ENCODE peak calls at places on chromosomes 12 and 14, in five cellular contexts. X is brain microvascular endothelial cell, G is pons, S is NCI-H187 treated with DMSO at 0.1 percent for 48 hours, C is EL. K is an unnamed sample.

GRCh38 chr12:58978717-58979116 is 58.4 kb upstream of the LRIG3 start:
- DNase-seq in X (no peak), G (no peak), S (no peak), C (no peak), K (no peak)

GRCh38 chr12:11510671-11511070 is 115.3 kb upstream of the PRB2 start:
- DNase-seq in X (peak), G (no peak), S (no peak), C (no peak), K (no peak)

GRCh38 chr12:96398422-96399080 is 1.7 kb downstream of the CDK17 start:
- DNase-seq in X (no peak), G (peak), S (no peak), C (peak), K (no peak)

GRCh38 chr14:71754422-71755095 is 177.7 kb upstream of the RGS6 start:
- DNase-seq in X (no peak), G (no peak), S (no peak), C (no peak), K (no peak)

GRCh38 chr12:3456809-3457208 is 34.2 kb upstream of the PRMT8 start:
- DNase-seq in X (no peak), G (peak), S (no peak), C (no peak), K (no peak)

GRCh38 chr14:36835145-36835544 is 173.5 kb downstream of the PAX9 start:
- DNase-seq in X (no peak), G (no peak), S (peak), C (no peak), K (no peak)

GRCh38 chr14:50772361-50772760 is 58.6 kb downstream of the NIN start:
- DNase-seq in X (peak), G (no peak), S (no peak), C (peak), K (peak)

GRCh38 chr14:52235434-52235833 is 32.1 kb upstream of the PTGDR start:
- DNase-seq in X (no peak), G (no peak), S (no peak), C (no peak), K (no peak)

GRCh38 chr14:92334050-92334449 is 11.1 kb downstream of the SLC24A4 start:
- DNase-seq in X (no peak), G (no peak), S (no peak), C (no peak), K (no peak)

GRCh38 chr12:570949-571794 is 92.1 kb downstream of the NINJ2 start:
- DNase-seq in X (no peak), G (no peak), S (no peak), C (peak), K (peak)

GRCh38 chr14:94079891-94080605 is 954 bp downstream of the DDX24 start:
- DNase-seq in X (peak), G (peak), S (no peak), C (no peak), K (no peak)

GRCh38 chr12:6821674-6822433 is at the start of gene GPR162:
- DNase-seq in X (peak), G (no peak), S (peak), C (peak), K (peak)

GRCh38 chr12:132427999-132428871 is 61.7 kb upstream of the FBRSL1 start:
- DNase-seq in X (no peak), G (no peak), S (no peak), C (no peak), K (no peak)

GRCh38 chr14:90660865-90661570 is 155.2 kb downstream of the TTC7B start:
- DNase-seq in X (no peak), G (no peak), S (no peak), C (no peak), K (no peak)

GRCh38 chr12:50052544-50052943 is 4.9 kb upstream of the ASIC1 start:
- DNase-seq in X (no peak), G (no peak), S (no peak), C (no peak), K (no peak)

GRCh38 chr12:96015672-96016071 is 19.5 kb upstream of the HAL start:
- DNase-seq in X (peak), G (peak), S (no peak), C (peak), K (no peak)

GRCh38 chr14:86574026-86574777 is 1044.3 kb downstream of the FLRT2 start:
- DNase-seq in X (peak), G (no peak), S (no peak), C (peak), K (peak)

GRCh38 chr14:99674776-99675175 is 9.3 kb upstream of the CYP46A1 start:
- DNase-seq in X (no peak), G (no peak), S (no peak), C (no peak), K (no peak)

GRCh38 chr12:26227376-26227775 is 32.0 kb downstream of the SSPN start:
- DNase-seq in X (no peak), G (peak), S (no peak), C (no peak), K (no peak)

K was measured in AG08396.